ENCODE peak calls at places on chromosomes 7 and 10, in six cellular contexts. I is A549, S is K562, V is HL-60, Y is GM12878, B is HCT116. M is an unnamed sample.

GRCh38 chr7:97499204-97499603 is 232.7 kb upstream of the TAC1 start:
- DNase-seq in I (peak), S (peak), V (peak), Y (no peak), B (peak), M (peak)

GRCh38 chr10:132920101-132920925 is 22.1 kb downstream of the CFAP46 start:
- DNase-seq in I (no peak), S (no peak), V (no peak), Y (no peak), B (no peak), M (no peak)

GRCh38 chr7:28151965-28152364 is 28.6 kb downstream of the JAZF1 start:
- DNase-seq in I (no peak), S (no peak), V (no peak), Y (peak), B (no peak), M (no peak)

GRCh38 chr10:132865236-132865635 is 77.1 kb downstream of the CFAP46 start:
- DNase-seq in I (no peak), S (no peak), V (no peak), Y (no peak), B (no peak), M (no peak)

GRCh38 chr7:70693690-70694356 is 438.1 kb upstream of the GALNT17 start:
- DNase-seq in I (peak), S (peak), V (no peak), Y (no peak), B (no peak), M (peak)

GRCh38 chr10:23530079-23530478 is 91.2 kb downstream of the OTUD1 start:
- DNase-seq in I (no peak), S (no peak), V (no peak), Y (no peak), B (no peak), M (no peak)

GRCh38 chr10:32409741-32410140 is 36.2 kb upstream of the CCDC7 start:
- DNase-seq in I (peak), S (no peak), V (no peak), Y (no peak), B (no peak), M (no peak)

GRCh38 chr7:103679156-103680132 is 233.4 kb upstream of the SLC26A5 start:
- DNase-seq in I (no peak), S (no peak), V (no peak), Y (no peak), B (no peak), M (no peak)

GRCh38 chr7:12607134-12607533 is 36.6 kb downstream of the SCIN start:
- DNase-seq in I (no peak), S (no peak), V (no peak), Y (no peak), B (no peak), M (no peak)

GRCh38 chr10:97273700-97274099 is 18.7 kb downstream of the ARHGAP19 start:
- DNase-seq in I (no peak), S (no peak), V (no peak), Y (no peak), B (no peak), M (no peak)

GRCh38 chr7:55552320-55553086 is 19.8 kb downstream of the VOPP1 start:
- DNase-seq in I (peak), S (no peak), V (no peak), Y (no peak), B (no peak), M (no peak)

GRCh38 chr10:119616879-119617580 is 20.3 kb upstream of the TIAL1 start:
- DNase-seq in I (peak), S (peak), V (no peak), Y (no peak), B (no peak), M (peak)

GRCh38 chr7:37235813-37236212 is 212.9 kb downstream of the ELMO1 start:
- DNase-seq in I (no peak), S (no peak), V (no peak), Y (no peak), B (no peak), M (no peak)

GRCh38 chr7:51376420-51377092 is 59.9 kb upstream of the COBL start:
- DNase-seq in I (peak), S (peak), V (no peak), Y (no peak), B (peak), M (no peak)

GRCh38 chr7:27096756-27097514 is 1.1 kb upstream of the HOXA1 start:
- DNase-seq in I (no peak), S (no peak), V (peak), Y (no peak), B (no peak), M (peak)

GRCh38 chr7:102080003-102080361 is 206.7 kb upstream of the SH2B2 start:
- DNase-seq in I (no peak), S (peak), V (no peak), Y (no peak), B (no peak), M (no peak)

GRCh38 chr7:132709971-132710567 is 133.8 kb upstream of the PLXNA4 start:
- DNase-seq in I (peak), S (peak), V (no peak), Y (no peak), B (peak), M (peak)

GRCh38 chr10:53836638-53837037 is 964.4 kb downstream of the PCDH15 start:
- DNase-seq in I (no peak), S (no peak), V (no peak), Y (no peak), B (no peak), M (no peak)

GRCh38 chr7:157750291-157750690 is 413.5 kb downstream of the DNAJB6 start:
- DNase-seq in I (no peak), S (no peak), V (no peak), Y (no peak), B (no peak), M (no peak)

GRCh38 chr10:65793738-65794425 is 1132.0 kb upstream of the LRRTM3 start:
- DNase-seq in I (peak), S (no peak), V (no peak), Y (no peak), B (no peak), M (no peak)

GRCh38 chr7:37424532-37424931 is 24.1 kb downstream of the ELMO1 start:
- DNase-seq in I (no peak), S (no peak), V (no peak), Y (no peak), B (no peak), M (no peak)

GRCh38 chr10:86946215-86947170 is 10.9 kb downstream of the MMRN2 start:
- DNase-seq in I (no peak), S (no peak), V (no peak), Y (no peak), B (no peak), M (no peak)

GRCh38 chr10:5284311-5285057 is 80.3 kb upstream of the UCN3 start:
- DNase-seq in I (peak), S (peak), V (peak), Y (no peak), B (no peak), M (peak)

GRCh38 chr10:125105856-125106255 is 54.5 kb downstream of the CTBP2 start:
- DNase-seq in I (no peak), S (no peak), V (no peak), Y (no peak), B (no peak), M (no peak)

GRCh38 chr7:26291699-26292538 is at the start of gene SNX10:
- DNase-seq in I (peak), S (peak), V (peak), Y (no peak), B (peak), M (peak)

GRCh38 chr10:73159038-73159648 is 8.7 kb downstream of the ECD start:
- DNase-seq in I (peak), S (peak), V (peak), Y (peak), B (no peak), M (peak)

GRCh38 chr10:98030093-98030821 is at the start of gene CRTAC1:
- DNase-seq in I (peak), S (no peak), V (no peak), Y (no peak), B (no peak), M (peak)

GRCh38 chr10:98010939-98011685 is 19.3 kb downstream of the CRTAC1 start:
- DNase-seq in I (no peak), S (no peak), V (no peak), Y (no peak), B (no peak), M (no peak)

GRCh38 chr7:78020131-78020873 is 221.7 kb downstream of the PHTF2 start:
- DNase-seq in I (peak), S (peak), V (peak), Y (peak), B (peak), M (peak)

GRCh38 chr10:30591249-30591670 is 38.3 kb downstream of the LYZL2 start:
- DNase-seq in I (peak), S (peak), V (no peak), Y (no peak), B (peak), M (peak)

GRCh38 chr10:12321641-12322040 is 27.7 kb upstream of the CAMK1D start:
- DNase-seq in I (no peak), S (no peak), V (no peak), Y (no peak), B (no peak), M (no peak)

DNA sequence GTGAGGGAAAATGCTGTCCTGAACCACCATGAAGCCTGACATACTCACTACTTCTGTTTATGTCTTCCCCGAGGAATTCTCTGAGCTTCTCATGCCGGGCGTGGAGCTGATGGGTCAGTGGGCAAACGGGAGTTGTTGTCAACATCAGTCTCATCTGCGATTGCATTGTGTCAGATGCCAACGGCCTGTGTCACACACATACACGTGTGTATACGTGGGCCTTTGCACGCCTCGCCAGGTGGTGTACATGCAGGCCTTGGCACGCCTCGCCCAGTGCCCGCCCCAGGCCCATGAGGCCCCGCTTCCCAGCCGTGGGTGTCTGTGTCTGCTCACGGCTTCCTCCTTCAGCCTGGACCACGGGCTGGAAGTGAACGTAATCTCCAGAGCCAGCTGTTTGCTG is 7.5 kb upstream of the CSGALNACT2 start:
- DNase-seq in I (no peak), S (peak), V (no peak), Y (no peak), B (no peak), M (no peak)
- TF ChIP-seq REST in I (no peak), S (no peak), V (no peak), Y (no peak), B (no peak), M (no peak)

DNA sequence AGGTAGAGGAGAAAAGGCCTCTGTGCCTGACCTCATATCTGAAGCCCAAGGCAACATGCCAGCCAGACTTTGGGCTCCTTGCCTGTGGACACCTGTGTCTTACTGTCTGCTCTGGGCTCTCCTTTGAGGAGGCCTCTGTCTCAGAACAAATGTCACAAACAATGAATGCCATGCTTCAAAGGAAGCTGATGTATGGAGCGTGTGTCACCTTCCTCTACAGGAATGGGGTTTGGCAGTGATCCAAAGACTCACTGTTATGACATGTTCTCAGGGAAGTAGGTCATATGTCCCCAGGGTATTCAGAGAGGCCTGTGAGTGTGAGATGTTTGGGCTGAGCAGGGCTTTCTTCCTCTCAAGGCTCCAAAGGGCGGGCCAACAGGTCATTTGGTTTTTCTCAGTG is 38.4 kb downstream of the PTPRE start:
- DNase-seq in I (no peak), S (no peak), V (peak), Y (no peak), B (peak), M (no peak)
- TF ChIP-seq REST in I (no peak), S (no peak), V (no peak), Y (no peak), B (no peak), M (no peak)

GRCh38 chr10:22335204-22335956 is 9.9 kb upstream of the SPAG6 start:
- DNase-seq in I (peak), S (no peak), V (no peak), Y (no peak), B (no peak), M (peak)
- TF ChIP-seq REST in I (no peak), S (no peak), V (no peak), Y (no peak), B (no peak), M (no peak)

DNA sequence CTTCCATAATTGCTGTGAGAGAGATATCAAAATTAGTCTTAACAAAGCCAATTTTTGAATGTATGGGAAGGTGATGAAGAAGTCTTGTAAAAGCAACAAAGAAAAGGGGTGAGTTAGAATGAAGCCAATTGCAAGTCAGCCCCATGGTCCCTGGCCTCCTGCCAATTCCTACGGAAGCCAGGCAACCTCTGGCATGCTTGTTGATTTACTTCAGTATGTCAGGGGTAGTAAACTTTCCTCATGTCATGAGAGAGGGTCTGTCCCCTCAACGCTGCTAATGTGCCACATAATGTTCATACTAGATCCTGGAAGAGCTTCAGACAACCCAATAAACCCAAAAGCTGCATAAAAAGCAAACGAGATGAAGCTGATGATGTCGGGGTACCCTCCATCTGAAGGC is 159.1 kb upstream of the YAE1 start:
- DNase-seq in I (no peak), S (no peak), V (no peak), Y (no peak), B (no peak), M (no peak)
- TF ChIP-seq REST in I (no peak), S (no peak), V (no peak), Y (no peak), B (no peak), M (no peak)

DNA sequence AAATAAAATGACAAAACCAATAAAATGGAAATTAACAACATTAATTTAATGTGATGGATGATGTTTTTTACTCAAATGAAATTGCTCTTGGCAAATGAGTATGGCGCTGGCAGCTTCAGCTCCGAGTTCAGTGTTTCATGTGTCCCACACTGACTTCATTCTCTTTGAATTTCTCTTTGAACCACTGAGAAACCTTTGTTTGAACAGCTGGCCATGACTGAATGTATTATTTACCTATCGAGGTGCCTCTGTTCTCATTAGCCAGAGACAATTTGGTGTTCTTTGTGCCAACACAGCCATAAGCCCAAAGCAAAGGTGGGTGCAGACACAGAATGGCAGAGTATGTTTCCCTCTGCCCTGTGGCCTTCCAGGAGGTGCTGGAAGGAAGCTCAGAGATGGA is 42.1 kb downstream of the TMEM178B start:
- DNase-seq in I (no peak), S (no peak), V (no peak), Y (no peak), B (no peak), M (no peak)
- TF ChIP-seq REST in I (no peak), S (no peak), V (no peak), Y (no peak), B (no peak), M (no peak)

DNA sequence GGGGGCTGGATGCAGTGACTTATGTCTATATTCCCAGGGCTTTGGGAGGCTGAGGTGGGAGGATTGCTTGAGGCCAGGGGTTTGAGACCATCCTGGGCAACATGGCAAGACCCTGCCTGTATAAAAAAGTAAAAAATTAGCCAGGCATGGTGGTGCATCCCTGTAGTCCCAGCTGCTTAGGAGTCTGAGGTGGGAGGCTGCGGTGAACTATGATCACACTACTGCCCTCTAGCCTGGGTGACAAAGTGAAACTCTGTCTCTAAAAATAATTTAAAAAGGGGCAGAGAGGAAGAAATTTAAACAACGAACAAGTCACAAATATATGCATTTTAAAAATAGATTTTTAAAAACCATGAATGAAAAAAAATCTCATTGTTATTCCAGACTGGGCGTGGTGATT is 46.2 kb upstream of the FEZF1 start:
- DNase-seq in I (no peak), S (no peak), V (no peak), Y (no peak), B (no peak), M (peak)
- TF ChIP-seq REST in I (no peak), S (no peak), V (no peak), Y (no peak), B (no peak), M (no peak)

GRCh38 chr10:113929522-113929921 is 75.1 kb downstream of the NHLRC2 start:
- DNase-seq in I (no peak), S (no peak), V (no peak), Y (no peak), B (no peak), M (no peak)

GRCh38 chr10:113932854-113933253 is 78.4 kb downstream of the NHLRC2 start:
- DNase-seq in I (no peak), S (no peak), V (no peak), Y (no peak), B (no peak), M (no peak)

GRCh38 chr10:113927440-113927839 is 73.0 kb downstream of the NHLRC2 start:
- DNase-seq in I (no peak), S (no peak), V (no peak), Y (no peak), B (no peak), M (no peak)

GRCh38 chr10:113933894-113934532 is 79.6 kb downstream of the NHLRC2 start:
- DNase-seq in I (no peak), S (no peak), V (no peak), Y (no peak), B (no peak), M (no peak)

DNA sequence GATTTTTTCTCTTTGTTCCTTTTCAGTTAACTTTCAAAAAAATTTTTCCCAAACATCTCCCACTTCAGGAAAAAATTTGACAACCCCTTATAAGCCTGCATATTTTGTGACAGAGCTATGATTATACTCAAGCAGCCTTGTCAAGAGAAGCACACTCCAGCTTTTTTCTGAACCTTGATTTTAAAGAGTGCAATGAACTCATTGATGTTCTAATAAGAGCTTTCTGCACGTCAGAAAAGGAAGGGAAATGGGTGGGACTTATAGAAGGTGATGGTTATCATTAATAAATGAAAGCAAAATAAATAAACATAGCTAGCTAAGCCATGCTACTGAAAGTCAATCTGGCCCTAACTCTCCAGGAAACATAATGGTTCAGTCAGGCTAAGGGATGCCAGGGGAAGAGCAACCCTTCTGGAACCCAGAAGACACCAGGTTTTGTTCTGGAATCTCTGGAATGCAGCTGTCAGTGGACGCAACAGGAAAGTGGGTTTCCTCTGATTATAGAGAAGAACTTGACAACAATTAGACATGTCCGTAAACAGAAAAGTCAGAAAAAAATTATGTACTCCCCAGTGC is 76.1 kb downstream of the NHLRC2 start:
- DNase-seq in I (no peak), S (no peak), V (no peak), Y (no peak), B (no peak), M (no peak)
- TF ChIP-seq REST in I (no peak), S (no peak), V (no peak), Y (no peak), B (no peak), M (no peak)

GRCh38 chr7:138525757-138526156 is 65.7 kb downstream of the TRIM24 start:
- DNase-seq in I (no peak), S (no peak), V (no peak), Y (no peak), B (no peak), M (no peak)
- TF ChIP-seq REST in I (no peak), S (no peak), V (no peak), Y (no peak), B (no peak), M (no peak)

GRCh38 chr7:5709347-5709950 is 72.0 kb downstream of the RNF216 start:
- DNase-seq in I (no peak), S (no peak), V (no peak), Y (no peak), B (no peak), M (no peak)
- TF ChIP-seq REST in I (no peak), S (no peak), V (no peak), Y (no peak), B (no peak), M (no peak)

GRCh38 chr10:77899080-77899477 is 27.5 kb downstream of the DLG5 start:
- DNase-seq in I (peak), S (no peak), V (no peak), Y (no peak), B (peak), M (no peak)
- TF ChIP-seq REST in I (no peak), S (no peak), V (no peak), Y (no peak), B (no peak), M (no peak)